ENCODE peak calls at places on chromosomes 13 and 19, in seven cellular contexts. G is HepG2; Q is AG04450; P is heart left ventricle; Z is CD4-positive, CD25-positive, alpha-beta regulatory T cell; L is Caco-2; H is pancreas. X is an unnamed sample.
A peak's percentile ranks its signal among the peaks of the same experiment; 100 is the strongest.

GRCh38 chr19:18475762-18476331 is 37.9 kb upstream of the ISYNA1 start:
- DNase-seq in G (peak; percentile 75), Z (no peak), P (no peak), H (no peak), L (no peak), Q (no peak), X (no peak)

GRCh38 chr13:100214886-100215285 is 126.0 kb downstream of the PCCA start:
- DNase-seq in P (no peak), L (no peak), H (no peak), G (no peak), Q (peak; percentile 72), Z (no peak), X (no peak)

GRCh38 chr13:23673867-23674605 is 103.8 kb downstream of the TNFRSF19 start:
- DNase-seq in G (no peak), Q (no peak), P (no peak), L (no peak), H (no peak), Z (no peak), X (no peak)

GRCh38 chr19:3805859-3806258 is 19.7 kb upstream of the MATK start:
- DNase-seq in Z (no peak), L (no peak), Q (no peak), G (no peak), H (no peak), P (no peak), X (no peak)

GRCh38 chr13:33204130-33204927 is 81.2 kb downstream of the STARD13 start:
- DNase-seq in Z (peak; percentile 2), G (no peak), H (peak; percentile 80), L (no peak), Q (no peak), P (peak; percentile 83), X (peak; percentile 65)

GRCh38 chr13:41017153-41017552 is 2.0 kb downstream of the ELF1 start:
- DNase-seq in L (no peak), G (no peak), Z (peak; percentile 65), P (no peak), Q (no peak), H (no peak), X (no peak)

GRCh38 chr13:30757026-30757425 is 21.7 kb downstream of the ALOX5AP start:
- DNase-seq in G (no peak), Q (no peak), P (no peak), H (no peak), Z (no peak), L (no peak), X (no peak)

GRCh38 chr19:29807870-29808405 is 3.9 kb upstream of the CCNE1 start:
- DNase-seq in Q (no peak), P (no peak), L (no peak), G (no peak), Z (no peak), H (no peak), X (no peak)

GRCh38 chr13:30355405-30355741 is 48.0 kb upstream of the KATNAL1 start:
- DNase-seq in Q (no peak), P (no peak), Z (peak; percentile 33), H (no peak), G (peak; percentile 49), L (no peak), X (no peak)

GRCh38 chr19:40335101-40335500 is 13.1 kb downstream of the C19orf47 start:
- DNase-seq in L (no peak), H (no peak), Q (no peak), Z (no peak), G (no peak), P (no peak), X (no peak)

GRCh38 chr13:43864921-43865320 is 14.6 kb downstream of the CCDC122 start:
- DNase-seq in Z (no peak), L (no peak), Q (no peak), P (no peak), G (no peak), H (no peak), X (no peak)

GRCh38 chr13:74550039-74550438 is 415.8 kb upstream of the KLF12 start:
- DNase-seq in H (no peak), P (no peak), Q (no peak), G (no peak), Z (peak; percentile 18), L (no peak), X (no peak)

GRCh38 chr13:60162096-60162495 is 1.6 kb downstream of the DIAPH3 start:
- DNase-seq in Z (peak; percentile 7), Q (no peak), G (no peak), P (no peak), H (no peak), L (no peak), X (no peak)

GRCh38 chr19:29503140-29503758 is 22.5 kb upstream of the VSTM2B start:
- DNase-seq in Z (no peak), G (no peak), L (no peak), H (no peak), Q (no peak), P (no peak), X (no peak)

GRCh38 chr13:26502826-26503225 is 54.7 kb upstream of the WASF3 start:
- DNase-seq in P (peak; percentile 40), L (no peak), Q (peak; percentile 24), G (no peak), H (no peak), Z (peak; percentile 16), X (no peak)

GRCh38 chr13:87674143-87674772 is 3.1 kb downstream of the SLITRK5 start:
- DNase-seq in G (no peak), H (no peak), Q (no peak), P (no peak), L (no peak), Z (no peak), X (no peak)

GRCh38 chr19:16116067-16116466 is 4.4 kb downstream of the RAB8A start:
- DNase-seq in Q (no peak), Z (no peak), H (no peak), P (no peak), L (peak; percentile 66), G (peak; percentile 59), X (no peak)

GRCh38 chr19:401836-402535 is 7.0 kb downstream of the C2CD4C start:
- DNase-seq in Z (no peak), P (no peak), H (no peak), Q (no peak), L (no peak), G (no peak), X (peak; percentile 25)

GRCh38 chr19:50434525-50434924 is 1.8 kb downstream of the MYBPC2 start:
- DNase-seq in H (no peak), P (no peak), G (no peak), L (no peak), Q (no peak), Z (no peak), X (no peak)

GRCh38 chr19:51808333-51808986 is 13.5 kb downstream of the FPR3 start:
- DNase-seq in Z (no peak), L (no peak), P (no peak), Q (no peak), G (peak; percentile 66), H (no peak), X (no peak)

GRCh38 chr19:6536138-6536671 is 5.4 kb downstream of the TNFSF9 start:
- DNase-seq in L (peak; percentile 69), Z (peak; percentile 93), H (no peak), P (no peak), G (peak; percentile 71), Q (no peak), X (no peak)

GRCh38 chr19:11505032-11505503 is 571 bp downstream of the ZNF653 start:
- DNase-seq in H (peak; percentile 99), G (peak; percentile 91), L (peak; percentile 97), Z (peak; percentile 97), P (peak; percentile 99), Q (peak; percentile 86), X (peak; percentile 98)
- H3K4me3 ChIP-seq in H (peak overlapping the region; percentile 73), G (peak overlapping the region; percentile 81), L (peak overlapping the region; percentile 89), Z (peak overlapping the region; percentile 51), P (peak overlapping the region; percentile 93), Q (peak overlapping the region; percentile 67), X (peak overlapping the region; percentile 91)

GRCh38 chr19:54552913-54553310 is 20.7 kb upstream of the LILRA2 start:
- DNase-seq in G (no peak), Q (no peak), P (no peak), L (no peak), H (no peak), Z (no peak), X (no peak)

GRCh38 chr19:54551293-54551692 is 22.3 kb upstream of the LILRA2 start:
- DNase-seq in Z (no peak), P (no peak), G (no peak), H (no peak), L (no peak), Q (no peak), X (no peak)

GRCh38 chr19:54554006-54554405 is 19.6 kb upstream of the LILRA2 start:
- DNase-seq in G (no peak), P (no peak), H (no peak), Q (no peak), L (no peak), Z (no peak), X (no peak)

GRCh38 chr19:54554896-54555295 is 18.7 kb upstream of the LILRA2 start:
- DNase-seq in Z (no peak), L (no peak), H (no peak), P (no peak), G (no peak), Q (no peak), X (no peak)

GRCh38 chr19:54551950-54552912 is 21.4 kb upstream of the LILRA2 start:
- DNase-seq in P (no peak), G (no peak), L (no peak), Z (no peak), Q (no peak), H (no peak), X (no peak)
- H3K9me3 ChIP-seq in P (no peaks in the 10 kb centered on the region), G (no peaks in the 10 kb centered on the region), L (no peaks in the 10 kb centered on the region), Z (no peaks in the 10 kb centered on the region), Q (peaks cover 56% of the 10 kb centered on the region), H (no peaks in the 10 kb centered on the region), X (no peaks in the 10 kb centered on the region)

DNA sequence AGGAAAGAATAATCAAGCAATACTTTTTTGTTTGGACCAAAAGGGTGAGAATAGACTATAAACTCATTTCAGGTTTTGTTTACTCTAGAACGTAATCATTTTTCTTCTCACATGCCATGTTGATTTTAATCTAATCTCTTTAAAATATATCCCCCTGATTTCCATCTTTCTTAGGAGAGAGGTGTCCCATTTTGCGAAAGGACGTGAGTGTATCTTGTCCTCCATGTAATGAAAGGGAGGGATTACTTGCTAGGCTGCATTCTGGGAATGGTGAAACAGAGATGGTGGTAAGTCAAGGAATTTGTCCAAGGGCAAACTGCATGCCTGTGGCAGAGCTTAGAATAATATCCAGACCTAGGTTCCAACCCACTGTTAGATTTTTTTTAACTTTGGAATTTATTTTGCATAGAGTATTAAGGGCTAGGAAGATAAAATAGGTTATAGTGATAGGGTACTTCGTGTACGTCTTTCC is 1.8 kb upstream of the ANKRD10 start:
- DNase-seq in L (no peak), P (no peak), H (no peak), Q (no peak), Z (no peak), G (no peak), X (no peak)
- H3K4me3 ChIP-seq in L (no peak overlapping the region), P (no peak overlapping the region), H (no peak overlapping the region), Q (no peak overlapping the region), Z (peak overlapping the region; percentile 75), G (peak overlapping the region; percentile 83), X (no peak overlapping the region)

GRCh38 chr13:104530741-104531140 is 1464.5 kb upstream of the SLC10A2 start:
- DNase-seq in Z (no peak), P (no peak), L (no peak), G (no peak), H (no peak), Q (no peak), X (no peak)

GRCh38 chr13:104534847-104535246 is 1468.6 kb upstream of the SLC10A2 start:
- DNase-seq in L (no peak), P (no peak), Q (no peak), G (no peak), H (no peak), Z (no peak), X (no peak)

GRCh38 chr13:104532131-104532530 is 1465.9 kb upstream of the SLC10A2 start:
- DNase-seq in Q (no peak), H (no peak), Z (no peak), P (no peak), G (no peak), L (no peak), X (no peak)
- H3K9me3 ChIP-seq in Q (no peaks in the 10 kb centered on the region), H (no peaks in the 10 kb centered on the region), Z (no peaks in the 10 kb centered on the region), P (no peaks in the 10 kb centered on the region), G (peaks cover 44% of the 10 kb centered on the region), L (no peaks in the 10 kb centered on the region), X (no peaks in the 10 kb centered on the region)